ENCODE peak calls at places on chromosomes 6 and 20, in six cellular contexts. R is H9, Y is IMR-90, Q is neuronal stem cell, D is mesenchymal stem cell, K is trophoblast cell. E is an unnamed sample.

GRCh38 chr6:155880905-155881304 is 425.3 kb upstream of the NOX3 start:
- DNase-seq in K (no peak), Q (no peak), Y (peak), R (no peak), D (peak), E (no peak)

GRCh38 chr6:111159628-111160027 is 72.3 kb downstream of the SLC16A10 start:
- DNase-seq in Q (no peak), D (no peak), K (no peak), R (no peak), Y (no peak), E (no peak)

GRCh38 chr20:61896058-61896961 is 169.4 kb downstream of the TAF4 start:
- DNase-seq in D (peak), R (peak), Y (peak), Q (peak), K (peak), E (peak)

GRCh38 chr6:140427842-140428241 is 1053.4 kb upstream of the CITED2 start:
- DNase-seq in Q (no peak), Y (no peak), D (no peak), R (no peak), K (no peak), E (no peak)

GRCh38 chr6:151240036-151240685 is 394 bp downstream of the AKAP12 start:
- DNase-seq in Q (peak), Y (peak), R (peak), D (peak), K (peak), E (peak)

GRCh38 chr20:36606171-36607116 is 865 bp downstream of the RAB5IF start:
- DNase-seq in Q (no peak), D (peak), Y (peak), R (no peak), K (no peak), E (no peak)

GRCh38 chr20:23296841-23297701 is 53.5 kb upstream of the NXT1 start:
- DNase-seq in Y (no peak), K (no peak), Q (peak), D (peak), R (no peak), E (no peak)

GRCh38 chr20:22974354-22974753 is 60.8 kb upstream of the SSTR4 start:
- DNase-seq in K (peak), Q (no peak), D (peak), Y (no peak), R (peak), E (no peak)

GRCh38 chr6:169852504-169853195 is 101.2 kb downstream of the ERMARD start:
- DNase-seq in Y (no peak), K (no peak), Q (no peak), R (no peak), D (no peak), E (no peak)

GRCh38 chr6:47734826-47735481 is 36.6 kb downstream of the ADGRF4 start:
- DNase-seq in R (no peak), Q (no peak), K (no peak), Y (no peak), D (no peak), E (no peak)

GRCh38 chr6:107655245-107655644 is 165.3 kb downstream of the SOBP start:
- DNase-seq in K (no peak), R (peak), Q (peak), D (no peak), Y (no peak), E (no peak)

DNA sequence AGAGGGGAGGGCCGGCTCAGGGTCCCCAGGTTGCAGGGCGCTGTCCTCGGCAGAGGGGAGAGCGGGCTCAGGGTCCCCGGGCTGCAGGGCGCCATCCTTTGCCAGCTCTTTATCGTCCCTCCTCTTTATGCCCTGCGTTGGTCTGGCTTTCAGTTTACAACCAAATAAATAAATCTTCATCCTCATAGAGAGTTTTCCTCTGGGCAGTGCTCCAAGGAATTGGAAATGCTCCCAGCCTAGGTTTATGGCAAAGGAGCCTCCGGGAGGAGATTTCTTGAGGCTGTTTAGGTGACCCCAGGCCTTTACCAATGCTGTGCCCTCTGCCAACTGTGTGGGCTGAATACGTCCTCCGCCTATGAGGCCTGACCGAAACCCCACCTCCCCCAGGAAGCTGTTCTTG is 60.2 kb downstream of the CHMP4B start:
- DNase-seq in K (no peak), D (no peak), Y (peak), Q (no peak), R (no peak), E (no peak)
- H3K4me2 ChIP-seq in K (no peak), D (no peak), Y (peak), Q (no peak), R (no peak), E (no peak)

GRCh38 chr20:60040471-60041162 is 82.4 kb downstream of the CDH26 start:
- DNase-seq in D (no peak), Y (no peak), Q (no peak), R (no peak), K (no peak), E (no peak)

GRCh38 chr20:60037120-60037499 is 78.9 kb downstream of the CDH26 start:
- DNase-seq in R (peak), Q (no peak), D (peak), K (no peak), Y (peak), E (no peak)

GRCh38 chr20:60038400-60038799 is 80.2 kb downstream of the CDH26 start:
- DNase-seq in K (no peak), R (no peak), D (no peak), Y (no peak), Q (no peak), E (no peak)

GRCh38 chr20:60036346-60037119 is 78.3 kb downstream of the CDH26 start:
- DNase-seq in K (no peak), Y (no peak), Q (no peak), R (no peak), D (no peak), E (no peak)

DNA sequence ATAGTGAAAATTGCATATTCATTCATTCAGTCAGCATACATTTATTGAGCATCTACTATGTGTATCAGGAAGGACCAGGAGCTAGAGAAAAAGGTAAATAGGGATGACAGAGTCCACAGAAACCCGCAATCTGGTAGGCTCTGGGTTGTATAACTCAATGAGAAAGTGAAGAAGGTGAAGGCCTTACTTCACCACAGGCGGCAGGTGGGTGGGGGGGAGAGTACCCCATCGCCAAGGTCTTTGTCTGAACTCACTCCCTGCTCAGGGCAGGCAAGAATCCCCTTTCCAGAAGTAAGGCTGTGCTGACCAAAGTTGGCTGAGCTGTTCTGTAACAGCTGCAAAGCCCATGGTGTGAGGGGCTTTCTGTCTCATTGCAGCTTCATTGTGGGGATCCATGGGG is 81.3 kb downstream of the CDH26 start:
- DNase-seq in Q (no peak), K (no peak), D (no peak), R (no peak), Y (no peak), E (no peak)
- H4K91ac ChIP-seq in Q (no peak), K (no peak), D (no peak), R (no peak), Y (no peak), E (peak)

GRCh38 chr20:34337982-34338756 is 24.9 kb upstream of the ITCH start:
- DNase-seq in Y (no peak), Q (no peak), K (no peak), D (no peak), R (no peak), E (no peak)
- H3K4me2 ChIP-seq in Y (no peak), Q (no peak), K (no peak), D (no peak), R (no peak), E (no peak)

DNA sequence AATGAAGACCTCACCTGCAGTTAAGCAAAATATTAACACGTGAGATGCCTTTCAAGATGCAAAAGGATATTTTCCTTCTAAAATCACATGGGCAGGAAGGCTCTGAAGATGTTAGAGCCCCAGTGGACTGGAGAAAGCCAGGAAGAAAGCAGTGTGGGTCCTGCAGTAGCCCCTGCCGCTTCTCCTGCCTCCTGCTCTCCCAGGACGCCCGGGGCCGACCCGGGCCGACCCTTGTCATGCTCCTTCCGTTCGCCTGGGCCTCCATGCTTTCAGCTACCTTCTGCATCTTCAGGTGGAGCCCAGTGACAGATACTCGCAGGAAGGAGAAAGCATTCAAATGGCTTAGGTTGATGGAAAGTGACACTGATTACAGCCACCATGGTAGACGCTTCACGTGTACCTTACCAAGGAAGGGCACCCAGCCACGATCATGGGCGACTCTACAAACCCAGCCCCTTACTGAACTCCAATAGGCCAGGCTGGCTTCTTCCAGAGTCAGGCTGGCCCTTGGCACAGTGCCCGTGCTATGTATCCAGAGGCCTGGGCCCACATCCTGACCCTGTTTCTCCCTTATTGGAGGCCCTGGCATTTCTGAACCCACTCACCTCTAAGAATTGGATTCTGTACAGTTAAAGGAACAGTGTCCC is 69.0 kb downstream of the TCP11 start:
- DNase-seq in K (no peak), D (no peak), Q (no peak), Y (no peak), R (no peak), E (no peak)
- H4K91ac ChIP-seq in K (no peak), D (no peak), Q (no peak), Y (no peak), R (no peak), E (no peak)

GRCh38 chr6:90269334-90269733 is 27.3 kb downstream of the BACH2 start:
- DNase-seq in Y (no peak), Q (no peak), K (no peak), D (no peak), R (no peak), E (no peak)
- H3K4me2 ChIP-seq in Y (no peak), Q (no peak), K (no peak), D (no peak), R (no peak), E (no peak)

GRCh38 chr20:8829232-8829631 is 239.7 kb upstream of the PLCB4 start:
- DNase-seq in R (no peak), Q (no peak), D (no peak), K (no peak), Y (no peak), E (no peak)
- H4K91ac ChIP-seq in R (no peak), Q (no peak), D (no peak), K (no peak), Y (no peak), E (no peak)

GRCh38 chr6:153963352-153963751 is 75.7 kb upstream of the OPRM1 start:
- DNase-seq in Y (no peak), Q (no peak), K (no peak), D (no peak), R (no peak), E (no peak)

GRCh38 chr6:153962548-153962947 is 76.5 kb upstream of the OPRM1 start:
- DNase-seq in Y (no peak), R (no peak), Q (no peak), D (peak), K (no peak), E (no peak)

GRCh38 chr6:153959281-153959680 is 79.8 kb upstream of the OPRM1 start:
- DNase-seq in Y (no peak), D (no peak), Q (no peak), R (no peak), K (no peak), E (no peak)

GRCh38 chr6:153958860-153959259 is 80.2 kb upstream of the OPRM1 start:
- DNase-seq in Q (no peak), K (no peak), Y (no peak), D (no peak), R (peak), E (no peak)

GRCh38 chr6:153960741-153961140 is 78.3 kb upstream of the OPRM1 start:
- DNase-seq in K (no peak), R (no peak), Y (no peak), D (no peak), Q (no peak), E (no peak)
- H3K4me2 ChIP-seq in K (no peak), R (no peak), Y (no peak), D (no peak), Q (no peak), E (no peak)